ENCODE peak calls at places on chromosomes 6 and 20, in five cellular contexts. B is H1, P is mesendoderm, T is IMR-90, C is mesenchymal stem cell. N is an unnamed sample.

GRCh38 chr6:113855500-113856010 is 1.6 kb upstream of the MARCKS start:
- DNase-seq in T (peak; percentile 55), B (peak; percentile 62), C (peak; percentile 67), P (no peak), N (no peak)

GRCh38 chr6:25266425-25267135 is 12.6 kb upstream of the CARMIL1 start:
- DNase-seq in C (no peak), P (no peak), T (no peak), B (no peak), N (no peak)

GRCh38 chr6:143581835-143582480 is 70.4 kb upstream of the FUCA2 start:
- DNase-seq in B (no peak), C (peak; percentile 68), P (no peak), T (peak; percentile 78), N (no peak)

GRCh38 chr6:109790131-109790530 is 99.0 kb downstream of the FIG4 start:
- DNase-seq in C (peak; percentile 54), P (peak; percentile 61), B (no peak), T (peak; percentile 79), N (no peak)

GRCh38 chr20:21315138-21315537 is 12.0 kb downstream of the XRN2 start:
- DNase-seq in T (peak; percentile 78), C (peak; percentile 26), B (no peak), P (no peak), N (no peak)

GRCh38 chr6:39602590-39603319 is 122.5 kb downstream of the KIF6 start:
- DNase-seq in T (no peak), P (no peak), B (no peak), C (no peak), N (no peak)

GRCh38 chr20:50520222-50520877 is 10.2 kb downstream of the PTPN1 start:
- DNase-seq in T (no peak), C (no peak), B (no peak), P (no peak), N (no peak)

GRCh38 chr20:36097751-36098151 is 56.8 kb upstream of the EPB41L1 start:
- DNase-seq in T (no peak), C (no peak), B (peak; percentile 64), P (peak; percentile 95), N (no peak)

GRCh38 chr20:49397525-49397924 is 84.9 kb downstream of the KCNB1 start:
- DNase-seq in T (peak; percentile 25), B (no peak), C (peak; percentile 45), P (no peak), N (no peak)

GRCh38 chr6:43097098-43097489 is 21.0 kb downstream of the PTK7 start:
- DNase-seq in P (peak; percentile 19), T (no peak), C (no peak), B (no peak), N (no peak)

GRCh38 chr6:145015739-145016558 is 719.4 kb downstream of the EPM2A start:
- DNase-seq in P (peak; percentile 75), T (peak; percentile 97), B (no peak), C (peak; percentile 91), N (no peak)

GRCh38 chr20:43389231-43389630 is 68.5 kb upstream of the SRSF6 start:
- DNase-seq in B (no peak), T (no peak), P (no peak), C (no peak), N (no peak)

GRCh38 chr20:62852841-62853240 is 8.8 kb downstream of the TCFL5 start:
- DNase-seq in P (no peak), B (no peak), T (no peak), C (no peak), N (no peak)

GRCh38 chr6:124795879-124796838 is 166.1 kb upstream of the RNF217 start:
- DNase-seq in T (peak; percentile 1), P (peak; percentile 76), C (peak; percentile 50), B (peak; percentile 49), N (peak; percentile 42)

GRCh38 chr6:57328074-57328473 is 10.6 kb downstream of the PRIM2 start:
- DNase-seq in C (no peak), P (no peak), T (no peak), B (no peak), N (no peak)

GRCh38 chr6:75893058-75893775 is 144.2 kb downstream of the MYO6 start:
- DNase-seq in P (peak; percentile 76), B (no peak), C (peak; percentile 75), T (peak; percentile 80), N (peak; percentile 66)

GRCh38 chr20:19275630-19276071 is 63.2 kb downstream of the SLC24A3 start:
- DNase-seq in C (no peak), T (no peak), B (no peak), P (no peak), N (no peak)

GRCh38 chr20:54176610-54177009 is 2.8 kb upstream of the CYP24A1 start:
- DNase-seq in C (no peak), T (no peak), B (no peak), P (peak; percentile 31), N (no peak)

DNA sequence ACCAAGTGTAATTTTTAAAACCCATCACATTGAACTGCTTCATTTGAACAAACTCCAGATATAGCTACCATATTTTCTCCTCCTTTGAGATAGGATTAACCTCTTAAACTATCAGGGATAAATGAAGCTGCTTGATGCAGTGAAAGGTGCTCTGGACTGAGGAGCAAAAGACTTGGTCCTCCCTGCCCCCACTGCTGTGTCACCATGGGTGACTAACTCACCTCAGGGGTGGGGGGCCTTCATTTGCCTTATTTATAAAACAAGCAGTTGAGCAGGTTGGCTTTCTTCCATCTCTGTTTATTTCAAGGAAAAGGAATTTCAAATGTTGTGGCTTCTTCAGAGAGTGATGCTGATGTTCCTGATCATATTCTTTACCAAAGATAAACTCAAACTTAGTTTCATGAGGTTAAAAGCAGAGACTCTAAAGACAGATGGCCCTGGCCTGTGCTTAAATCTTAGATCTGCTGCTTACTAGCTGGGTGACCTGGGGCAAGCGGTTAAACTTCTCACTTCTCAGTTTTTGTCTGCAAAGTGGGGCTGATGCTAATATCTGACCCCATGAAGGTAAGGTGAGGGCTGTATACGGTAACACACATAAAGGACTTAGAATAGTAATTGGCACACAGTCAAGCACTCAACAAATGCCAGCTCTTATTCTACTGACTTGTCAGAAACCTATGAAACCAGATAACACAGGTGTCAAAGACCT is 50.5 kb downstream of the FHL5 start:
- DNase-seq in B (no peak), C (no peak), P (peak; percentile 4), T (no peak), N (no peak)
- H3K4me3 ChIP-seq in B (no peak overlapping the region), C (no peak overlapping the region), P (no peak overlapping the region), T (no peak overlapping the region), N (no peak overlapping the region)

DNA sequence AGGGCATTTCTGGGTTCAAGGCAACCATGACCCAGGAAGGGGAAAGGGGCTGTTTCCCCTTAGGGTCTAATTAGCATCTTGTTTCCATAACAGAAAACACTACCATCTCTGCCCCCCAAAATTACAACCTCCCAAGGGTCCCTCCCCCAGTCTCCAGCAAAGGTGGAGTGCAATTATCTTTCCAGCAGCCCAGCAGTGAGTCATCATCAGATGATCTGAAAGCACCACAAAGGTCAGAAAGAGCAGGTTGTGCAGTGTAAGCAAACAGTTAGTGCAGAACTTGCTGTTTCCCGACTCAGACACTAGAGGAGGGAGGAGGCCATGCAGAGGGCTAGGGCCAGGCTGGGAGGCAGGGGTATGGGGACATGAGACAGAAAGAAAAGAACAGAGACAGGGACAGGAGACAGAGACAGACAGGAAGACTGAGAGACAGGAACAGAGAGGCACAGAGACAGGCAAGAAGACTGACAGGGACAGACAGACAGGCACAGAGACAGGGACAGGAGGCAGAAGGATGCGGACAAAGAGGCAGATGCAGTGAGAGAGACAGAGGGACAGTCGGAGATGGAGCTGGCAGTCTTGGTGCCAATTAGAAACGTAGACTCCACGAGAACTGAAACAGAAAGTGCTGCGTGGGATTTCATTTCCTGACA is 62.5 kb downstream of the PYGB start:
- DNase-seq in C (peak; percentile 97), T (peak; percentile 96), P (peak; percentile 64), B (no peak), N (no peak)
- H2BK120ac ChIP-seq in C (peak overlapping the region; percentile 100), T (peak overlapping the region; percentile 99), P (no peak overlapping the region), B (no peak overlapping the region), N (no peak overlapping the region)

GRCh38 chr20:6504179-6504578 is 263.3 kb upstream of the BMP2 start:
- DNase-seq in T (no peak), B (no peak), P (no peak), C (no peak), N (no peak)

GRCh38 chr20:6502999-6503398 is 264.5 kb upstream of the BMP2 start:
- DNase-seq in P (no peak), T (no peak), C (no peak), B (no peak), N (no peak)

GRCh38 chr20:6504826-6505225 is 262.7 kb upstream of the BMP2 start:
- DNase-seq in C (no peak), T (peak; percentile 11), P (peak; percentile 6), B (no peak), N (no peak)

GRCh38 chr20:6501061-6501460 is 266.4 kb upstream of the BMP2 start:
- DNase-seq in P (no peak), C (peak; percentile 50), T (peak; percentile 86), B (no peak), N (no peak)

DNA sequence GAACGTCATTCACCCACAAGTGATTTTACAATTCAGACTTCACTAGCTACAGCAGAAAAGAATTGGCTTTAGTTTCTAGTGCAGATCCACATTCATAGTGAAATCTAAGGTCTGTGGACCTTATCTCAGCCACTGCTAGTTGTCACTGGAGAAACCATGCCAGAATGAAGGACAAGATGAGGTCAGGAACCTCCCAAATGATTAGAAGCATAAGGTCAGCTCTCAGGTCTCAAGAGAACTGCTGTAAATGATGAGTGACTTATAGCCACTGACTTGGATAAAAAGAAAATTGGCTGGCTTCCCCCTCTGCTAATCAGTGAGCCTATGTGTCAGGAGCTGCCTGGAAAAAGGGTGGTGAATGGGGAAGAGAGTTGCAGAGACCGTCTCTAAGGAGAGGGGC is 265.3 kb upstream of the BMP2 start:
- DNase-seq in P (no peak), B (no peak), T (no peak), C (no peak), N (no peak)
- H3K4me3 ChIP-seq in P (no peak overlapping the region), B (no peak overlapping the region), T (no peak overlapping the region), C (no peak overlapping the region), N (no peak overlapping the region)

GRCh38 chr6:138034229-138034628 is 73.0 kb downstream of the PERP start:
- DNase-seq in P (no peak), T (no peak), B (no peak), C (no peak), N (no peak)

GRCh38 chr6:138035070-138035469 is 72.1 kb downstream of the PERP start:
- DNase-seq in P (no peak), C (no peak), T (no peak), B (no peak), N (no peak)

GRCh38 chr6:138036111-138036510 is 71.1 kb downstream of the PERP start:
- DNase-seq in B (no peak), P (peak; percentile 21), T (no peak), C (no peak), N (no peak)

GRCh38 chr6:138036955-138037592 is 70.1 kb downstream of the PERP start:
- DNase-seq in T (peak; percentile 12), C (no peak), B (no peak), P (no peak), N (no peak)

DNA sequence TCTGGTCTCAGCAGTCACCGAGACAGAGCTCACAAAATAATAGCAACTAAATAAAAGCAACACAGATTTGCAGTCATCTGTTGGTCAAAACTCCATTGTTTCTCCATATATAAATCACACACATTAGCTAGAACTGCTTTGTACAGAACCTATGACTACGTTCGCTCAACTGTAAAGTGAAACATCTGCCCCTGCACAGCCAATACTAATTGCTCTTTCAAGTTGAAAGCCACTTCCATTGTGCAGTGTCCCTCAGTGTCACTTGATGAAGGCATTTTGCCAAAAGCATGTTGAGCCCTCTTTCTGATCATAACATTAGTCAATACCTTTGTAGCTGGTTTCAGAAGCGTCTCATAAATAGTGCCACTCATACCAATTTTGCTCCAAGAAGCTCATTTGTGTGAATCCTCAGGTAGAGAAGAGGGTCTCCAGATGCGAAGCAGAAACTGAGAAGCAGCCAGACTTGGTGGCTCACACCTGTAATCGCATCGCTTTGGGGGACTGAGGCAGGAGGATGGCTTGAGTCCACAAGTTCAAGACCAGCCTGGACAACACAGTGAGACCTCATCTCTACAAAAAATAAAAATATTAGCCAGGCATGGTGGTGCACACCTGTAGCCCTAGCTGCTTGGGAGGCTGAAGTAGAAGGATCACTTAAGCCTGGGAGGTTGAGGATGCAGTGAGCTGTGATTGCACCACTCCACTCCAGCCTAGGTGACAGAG is 68.9 kb downstream of the PERP start:
- DNase-seq in B (no peak), P (no peak), C (no peak), T (no peak), N (no peak)
- H2BK120ac ChIP-seq in B (no peak overlapping the region), P (no peak overlapping the region), C (no peak overlapping the region), T (no peak overlapping the region), N (no peak overlapping the region)